ENCODE peak calls at places on chromosomes 6 and 20, in eight cellular contexts. S, U, O, T, C, K, D and E are unnamed samples. For H3K4me1, H3K36me3 and H3K9me3, the result is how much of the 10 kb centered on the place peaks cover.

GRCh38 chr20:49505518-49505917 is 23.1 kb upstream of the KCNB1 start:
- DNase-seq in K (no peak), T (no peak), O (peak), C (peak), S (no peak), U (peak), D (peak), E (no peak)

GRCh38 chr6:146892613-146893401 is 294.0 kb downstream of the ADGB start:
- DNase-seq in T (no peak), O (no peak), D (peak), S (no peak), C (no peak), K (peak), U (no peak), E (no peak)

GRCh38 chr6:137089305-137089704 is 44.5 kb upstream of the IL20RA start:
- DNase-seq in S (no peak), U (peak), O (no peak), K (no peak), C (no peak), T (no peak), D (no peak), E (no peak)

GRCh38 chr6:32692019-32692418 is 25.6 kb upstream of the HLA-DQB1 start:
- DNase-seq in K (peak), U (peak), S (peak), O (no peak), D (no peak), C (peak), T (no peak), E (no peak)

GRCh38 chr20:62647521-62648317 is 5.4 kb downstream of the SLCO4A1 start:
- DNase-seq in D (no peak), U (peak), S (no peak), O (peak), K (no peak), C (no peak), T (no peak), E (no peak)

GRCh38 chr6:148559848-148560433 is 186.9 kb upstream of the UST start:
- DNase-seq in C (peak), T (peak), O (peak), D (peak), U (peak), S (peak), K (peak), E (peak)

GRCh38 chr20:62052336-62052841 is 13.3 kb downstream of the TAF4 start:
- DNase-seq in D (no peak), K (no peak), U (no peak), C (no peak), S (peak), O (no peak), T (no peak), E (no peak)

GRCh38 chr6:55445648-55446204 is 118.5 kb downstream of the GFRAL start:
- DNase-seq in K (peak), S (no peak), D (peak), T (no peak), C (peak), O (no peak), U (peak), E (no peak)

GRCh38 chr6:106744781-106745180 is 115.4 kb downstream of the QRSL1 start:
- DNase-seq in U (no peak), T (no peak), C (no peak), O (no peak), S (no peak), K (no peak), D (no peak), E (no peak)

GRCh38 chr6:30682181-30683117 is 4.0 kb downstream of the PPP1R18 start:
- DNase-seq in D (peak), T (peak), K (peak), S (peak), C (peak), O (peak), U (peak), E (peak)

GRCh38 chr20:59933296-59933848 is at the start of gene SYCP2:
- DNase-seq in O (peak), K (peak), T (peak), C (no peak), S (peak), U (no peak), D (no peak), E (peak)

GRCh38 chr6:83231146-83231545 is 38.0 kb downstream of the RWDD2A start:
- DNase-seq in O (no peak), S (no peak), K (no peak), C (no peak), T (no peak), D (peak), U (no peak), E (no peak)

GRCh38 chr6:80725156-80725930 is 618.9 kb downstream of the BCKDHB start:
- DNase-seq in S (no peak), O (no peak), U (no peak), T (no peak), D (peak), K (no peak), C (no peak), E (no peak)

GRCh38 chr20:32678948-32679347 is 5.2 kb upstream of the C20orf203 start:
- DNase-seq in D (peak), C (no peak), S (no peak), U (no peak), T (no peak), O (no peak), K (no peak), E (no peak)

GRCh38 chr6:34593741-34594140 is 37.6 kb upstream of the SPDEF start:
- DNase-seq in S (no peak), T (no peak), C (no peak), O (no peak), D (no peak), U (no peak), K (no peak), E (no peak)

GRCh38 chr6:150491131-150491795 is 108.4 kb upstream of the PLEKHG1 start:
- DNase-seq in C (no peak), U (no peak), T (no peak), K (peak), S (no peak), D (peak), O (no peak), E (no peak)

GRCh38 chr20:24950128-24950835 is 1.2 kb downstream of the CST7 start:
- DNase-seq in D (no peak), C (no peak), O (no peak), T (no peak), K (no peak), U (no peak), S (no peak), E (no peak)

GRCh38 chr20:16615199-16615598 is 42.0 kb upstream of the KIF16B start:
- DNase-seq in K (peak), S (no peak), C (peak), O (no peak), U (no peak), D (peak), T (no peak), E (no peak)

GRCh38 chr20:37567671-37568588 is 40.3 kb upstream of the BLCAP start:
- DNase-seq in K (no peak), O (peak), D (no peak), T (no peak), S (no peak), U (peak), C (peak), E (no peak)

GRCh38 chr6:16059496-16059895 is 69.4 kb upstream of the MYLIP start:
- DNase-seq in O (no peak), K (no peak), T (no peak), D (no peak), C (no peak), U (no peak), S (no peak), E (no peak)

GRCh38 chr20:50350510-50351249 is 159.5 kb upstream of the PTPN1 start:
- DNase-seq in D (no peak), K (no peak), T (no peak), U (no peak), S (no peak), O (no peak), C (no peak), E (no peak)

GRCh38 chr6:101824551-101825345 is 431.2 kb downstream of the GRIK2 start:
- DNase-seq in U (peak), D (peak), C (no peak), S (no peak), O (no peak), K (no peak), T (no peak), E (no peak)

GRCh38 chr6:85672623-85673022 is 29.9 kb upstream of the SYNCRIP start:
- DNase-seq in K (no peak), U (no peak), T (no peak), C (no peak), D (no peak), O (no peak), S (no peak), E (no peak)

GRCh38 chr20:57244627-57245214 is 21.7 kb downstream of the BMP7 start:
- DNase-seq in O (no peak), U (peak), S (no peak), K (no peak), D (no peak), C (no peak), T (no peak), E (no peak)
- H3K4me1 ChIP-seq in O (under half), U (under half), S (under half), K (under half), D (under half), C (under half), T (under half), E (under half)

GRCh38 chr6:28927856-28928255 is 4.1 kb upstream of the TRIM27 start:
- DNase-seq in S (no peak), K (no peak), O (no peak), C (no peak), D (no peak), U (no peak), T (no peak), E (no peak)

GRCh38 chr6:28920281-28920680 is 3.5 kb downstream of the TRIM27 start:
- DNase-seq in T (no peak), D (no peak), S (no peak), U (no peak), C (no peak), O (no peak), K (no peak), E (no peak)

GRCh38 chr6:28922004-28922840 is 1.6 kb downstream of the TRIM27 start:
- DNase-seq in U (no peak), S (no peak), T (no peak), C (no peak), O (no peak), K (peak), D (peak), E (peak)

GRCh38 chr6:28923318-28924102 is at the start of gene TRIM27:
- DNase-seq in U (peak), C (peak), O (peak), K (peak), S (peak), D (peak), T (peak), E (peak)

DNA sequence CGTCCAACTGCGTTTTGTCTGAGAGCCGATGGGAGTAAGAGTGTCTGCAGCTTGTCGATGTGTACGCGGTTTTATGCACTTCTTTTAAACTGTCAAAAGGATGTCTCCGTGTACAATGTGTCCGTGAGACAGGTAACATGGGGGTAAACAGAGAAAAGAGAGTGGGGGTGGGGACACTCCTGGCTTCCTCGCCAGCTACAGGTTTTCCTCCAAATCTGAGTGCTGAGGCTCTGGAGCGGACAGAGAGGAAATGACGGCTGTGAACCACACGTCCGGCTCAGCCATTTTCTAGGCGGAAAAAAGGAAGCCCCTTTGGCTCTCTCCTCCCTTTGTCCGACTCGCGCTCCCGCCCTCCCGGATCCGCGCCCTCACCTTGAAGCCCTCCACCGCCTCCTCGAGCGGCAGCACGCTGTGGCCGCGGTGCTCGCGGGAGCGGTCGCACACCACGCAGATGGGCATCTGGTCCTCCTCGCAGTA is 906 bp downstream of the TRIM27 start:
- DNase-seq in C (peak), T (peak), S (no peak), U (peak), D (peak), K (peak), O (no peak), E (peak)
- H3K36me3 ChIP-seq in C (under half), T (under half), S (under half), U (under half), D (under half), K (under half), O (under half), E (under half)

DNA sequence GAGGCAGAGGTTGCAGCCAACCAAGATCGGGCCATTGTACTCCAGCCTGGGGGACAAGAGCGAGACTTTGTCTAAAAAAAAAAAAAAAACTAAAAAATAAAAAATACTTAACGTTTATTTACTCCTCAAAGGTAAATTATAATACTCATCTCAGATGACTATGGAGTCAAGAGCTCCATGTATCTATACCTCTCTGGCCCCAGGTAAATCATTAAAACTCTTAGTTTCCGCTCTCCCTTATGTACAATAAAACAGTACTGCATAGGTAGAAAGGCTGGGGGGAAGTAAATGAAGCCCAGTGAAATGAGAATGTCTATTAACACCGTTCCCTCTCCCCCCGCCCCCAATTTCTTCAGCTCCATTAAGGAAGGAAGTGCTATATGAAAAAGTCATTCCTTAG is 1.2 kb downstream of the SRSF12 start:
- DNase-seq in C (peak), O (no peak), S (no peak), U (no peak), T (no peak), D (no peak), K (no peak), E (no peak)
- H3K9me3 ChIP-seq in C (under half), O (under half), S (under half), U (under half), T (under half), D (under half), K (under half), E (under half)

GRCh38 chr20:57293998-57294397 is 27.6 kb upstream of the BMP7 start:
- DNase-seq in K (no peak), S (no peak), U (no peak), C (no peak), D (no peak), T (no peak), O (no peak), E (no peak)
- H3K4me1 ChIP-seq in K (under half), S (under half), U (under half), C (under half), D (under half), T (under half), O (under half), E (under half)

DNA sequence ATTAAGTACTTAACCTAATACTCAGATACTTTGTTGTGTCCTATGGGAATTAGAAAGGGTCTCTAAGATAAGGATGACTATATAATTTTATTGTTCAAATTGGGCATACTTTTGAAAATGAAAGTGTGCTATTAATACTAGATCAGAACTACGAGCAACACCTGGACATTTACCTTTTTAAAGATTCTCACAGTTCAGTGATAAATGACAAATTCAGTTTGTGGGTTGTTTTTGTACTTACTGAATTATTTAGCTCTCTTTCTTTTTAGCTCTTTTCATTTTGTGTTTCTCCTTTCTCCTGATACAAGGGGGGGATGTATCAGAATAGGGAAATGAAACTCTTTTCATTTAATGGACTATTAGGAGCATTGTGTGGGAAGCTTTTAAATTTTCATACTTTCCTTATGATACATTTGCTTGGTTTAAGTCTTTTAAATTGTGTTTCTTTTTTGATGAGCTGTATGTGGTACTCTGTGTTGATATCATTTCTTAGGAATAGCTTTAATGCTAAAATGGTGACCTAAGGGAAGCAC is 47.5 kb downstream of the PHF3 start:
- DNase-seq in C (no peak), U (no peak), S (no peak), T (no peak), O (no peak), D (no peak), K (no peak), E (no peak)
- H3K36me3 ChIP-seq in C (under half), U (under half), S (under half), T (under half), O (under half), D (under half), K (under half), E (under half)

DNA sequence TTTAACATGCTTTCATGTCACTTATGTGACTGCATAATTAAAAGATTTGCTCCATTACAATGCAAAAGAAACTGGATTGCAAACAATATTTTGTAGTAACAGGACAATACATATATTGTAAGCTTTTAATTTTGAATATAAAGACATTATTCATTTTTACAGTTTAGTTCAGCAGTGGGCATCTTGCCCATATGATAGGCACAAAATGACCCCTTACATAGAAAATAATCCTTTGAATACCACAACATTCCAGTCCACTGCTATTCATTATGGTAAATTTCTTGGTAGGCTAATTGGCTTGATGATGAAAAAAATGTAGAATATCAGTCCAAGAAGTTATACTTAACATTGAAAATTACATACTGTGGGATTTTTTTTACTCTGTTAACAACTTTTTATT is 74.1 kb upstream of the LAMA2 start:
- DNase-seq in O (no peak), D (no peak), S (no peak), U (no peak), C (no peak), K (no peak), T (no peak), E (no peak)
- H3K9me3 ChIP-seq in O (under half), D (under half), S (under half), U (under half), C (under half), K (under half), T (under half), E (under half)

GRCh38 chr6:44267252-44267651 is 1.9 kb upstream of the NFKBIE start:
- DNase-seq in U (no peak), O (peak), S (peak), K (no peak), D (no peak), T (peak), C (no peak), E (no peak)
- H3K4me1 ChIP-seq in U (under half), O (under half), S (under half), K (under half), D (under half), T (under half), C (under half), E (under half)

GRCh38 chr6:17768881-17769280 is 62.2 kb upstream of the NUP153 start:
- DNase-seq in K (no peak), U (no peak), O (no peak), C (no peak), T (no peak), S (no peak), D (no peak), E (no peak)

GRCh38 chr6:17762651-17763050 is 55.9 kb upstream of the NUP153 start:
- DNase-seq in S (no peak), U (no peak), C (no peak), O (no peak), D (no peak), K (no peak), T (no peak), E (no peak)

DNA sequence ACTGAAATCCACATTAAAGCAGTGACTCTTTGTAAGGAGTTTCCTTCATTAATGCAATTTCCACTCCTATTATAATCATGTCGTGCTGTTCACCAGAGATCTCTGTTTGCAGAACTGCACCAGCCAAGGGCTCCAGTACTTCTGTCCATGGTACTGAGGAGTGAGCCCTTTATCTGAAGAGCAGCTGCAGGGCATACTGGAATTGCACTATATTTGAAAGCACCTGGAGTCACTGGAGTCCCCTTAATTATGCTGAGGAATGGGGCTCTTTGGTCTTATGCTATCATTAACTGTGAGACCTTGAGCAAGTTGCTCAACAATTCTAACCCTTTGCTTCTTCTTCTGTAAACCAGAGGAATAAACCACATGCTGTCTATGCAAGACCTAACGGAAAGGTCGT is 61.7 kb upstream of the NUP153 start:
- DNase-seq in D (peak), C (peak), O (no peak), T (no peak), U (peak), K (peak), S (no peak), E (no peak)
- H3K36me3 ChIP-seq in D (under half), C (under half), O (half or more), T (half or more), U (under half), K (under half), S (half or more), E (half or more)